ENCODE peak calls at places on chromosomes 13 and 19, in eight cellular contexts. N is hepatocyte; K is psoas muscle; A is glutamatergic neuron; Y is omental fat pad; X is AG09309; U is AML-193; E is activated T-cell treated with anti-CD3 and anti-CD28 coated beads, Interleukin-2, amount 50 U/mL, for 72 hours. J is an unnamed sample.

GRCh38 chr19:13366529-13367143 is 139.6 kb downstream of the CACNA1A start:
- DNase-seq in N (no peak), X (peak; percentile 1), E (no peak), U (peak; percentile 38), Y (no peak), K (no peak), A (peak; percentile 17), J (no peak)

GRCh38 chr19:35295453-35295791 is 3.5 kb downstream of the MAG start:
- DNase-seq in A (no peak), X (no peak), Y (no peak), E (no peak), U (no peak), N (no peak), K (no peak), J (no peak)

GRCh38 chr13:108657520-108657919 is 28.1 kb downstream of the MYO16 start:
- DNase-seq in E (no peak), A (no peak), U (no peak), N (no peak), X (no peak), Y (no peak), K (no peak), J (no peak)

GRCh38 chr19:4014541-4015491 is 7.3 kb downstream of the PIAS4 start:
- DNase-seq in X (no peak), A (no peak), N (peak; percentile 16), U (no peak), E (peak; percentile 41), K (peak; percentile 55), Y (no peak), J (no peak)

GRCh38 chr19:14381689-14382474 is 638 bp downstream of the ADGRE5 start:
- DNase-seq in A (no peak), N (no peak), X (no peak), Y (no peak), U (peak; percentile 78), K (peak; percentile 44), E (peak; percentile 81), J (peak; percentile 72)

GRCh38 chr13:23380534-23380933 is 53.0 kb downstream of the SACS start:
- DNase-seq in U (no peak), N (peak; percentile 34), E (no peak), K (no peak), A (no peak), X (no peak), Y (no peak), J (no peak)

GRCh38 chr13:40292536-40292935 is 373.9 kb downstream of the FOXO1 start:
- DNase-seq in X (no peak), K (no peak), N (no peak), A (no peak), U (no peak), E (no peak), Y (no peak), J (no peak)

GRCh38 chr19:10289167-10289835 is 451 bp upstream of the ICAM5 start:
- DNase-seq in N (peak; percentile 68), E (peak; percentile 81), A (peak; percentile 46), K (peak; percentile 40), X (no peak), U (no peak), Y (no peak), J (no peak)

GRCh38 chr19:3055741-3056453 is 6.4 kb downstream of the TLE5 start:
- DNase-seq in E (no peak), X (no peak), K (peak; percentile 40), U (no peak), A (no peak), Y (no peak), N (peak; percentile 63), J (peak; percentile 68)

J was measured in trophoblast cell.